ENCODE peak calls at places on chromosomes 6 and 20, in five cellular contexts. M is posterior vena cava, E is astrocyte of the spinal cord, O is GM04504, B is endothelial cell of umbilical vein. G is an unnamed sample.

GRCh38 chr20:58349586-58349985 is 39.4 kb upstream of the VAPB start:
- DNase-seq in B (no peak), E (peak), M (no peak), O (no peak), G (no peak)

GRCh38 chr6:132247381-132248159 is 153.7 kb downstream of the MOXD1 start:
- DNase-seq in M (no peak), O (no peak), E (peak), B (no peak), G (no peak)

GRCh38 chr20:19368351-19368750 is 155.9 kb downstream of the SLC24A3 start:
- DNase-seq in B (no peak), M (no peak), O (no peak), E (no peak), G (no peak)

GRCh38 chr20:54132612-54133433 is 41.0 kb downstream of the CYP24A1 start:
- DNase-seq in O (peak), B (no peak), M (no peak), E (peak), G (no peak)

GRCh38 chr6:168121308-168121665 is 42.3 kb upstream of the FRMD1 start:
- DNase-seq in M (peak), E (no peak), B (no peak), O (no peak), G (no peak)

GRCh38 chr20:3781153-3781910 is at the start of gene SPEF1:
- DNase-seq in E (peak), B (peak), M (peak), O (peak), G (peak)

GRCh38 chr20:23138682-23139081 is 52.6 kb upstream of the CD93 start:
- DNase-seq in O (no peak), M (peak), E (no peak), B (no peak), G (no peak)

GRCh38 chr6:41093729-41094128 is 21.0 kb downstream of the NFYA start:
- DNase-seq in B (no peak), M (no peak), E (no peak), O (no peak), G (peak)

GRCh38 chr6:38522322-38522721 is 117.4 kb downstream of the BTBD9 start:
- DNase-seq in B (no peak), M (no peak), O (no peak), E (peak), G (no peak)

GRCh38 chr6:12595161-12595792 is 121.3 kb upstream of the PHACTR1 start:
- DNase-seq in M (no peak), B (peak), E (no peak), O (no peak), G (peak)

GRCh38 chr20:33172781-33173180 is 4.8 kb downstream of the BPIFA2 start:
- DNase-seq in M (peak), O (no peak), E (no peak), B (no peak), G (peak)

GRCh38 chr6:21914121-21914973 is 320.8 kb downstream of the SOX4 start:
- DNase-seq in O (no peak), E (no peak), M (peak), B (peak), G (peak)

GRCh38 chr6:136051140-136051775 is 198.9 kb downstream of the MTFR2 start:
- DNase-seq in E (peak), M (no peak), O (no peak), B (peak), G (peak)

GRCh38 chr6:69022991-69023390 is 387.9 kb downstream of the ADGRB3 start:
- DNase-seq in B (peak), M (no peak), E (peak), O (no peak), G (no peak)

GRCh38 chr20:3218307-3218988 is 9.2 kb downstream of the ITPA start:
- DNase-seq in M (peak), O (no peak), B (peak), E (peak), G (peak)

GRCh38 chr20:46558511-46558959 is 8.1 kb upstream of the OCSTAMP start:
- DNase-seq in B (peak), O (peak), M (peak), E (peak), G (no peak)

GRCh38 chr20:24547967-24548366 is 78.5 kb downstream of the SYNDIG1 start:
- DNase-seq in B (no peak), E (no peak), M (no peak), O (no peak), G (no peak)

G was measured in adrenal gland.